ENCODE peak calls at places on chromosomes 12 and 14, in six cellular contexts. One of them, this sample, is unnamed.

GRCh38 chr12:111757361-111758119 is 9.2 kb upstream of the ALDH2 start:
- DNase-seq in cardiac fibroblast: peak
- DNase-seq in EL: peak
- DNase-seq in IMR-90: peak
- DNase-seq in OCI-LY7: peak
- DNase-seq in dermis microvascular lymphatic vessel endothelial cell: no peak
- DNase-seq in this sample: peak

GRCh38 chr12:118371354-118372282 is 1.1 kb downstream of the TAOK3 start:
- DNase-seq in IMR-90: no peak
- DNase-seq in EL: peak
- DNase-seq in dermis microvascular lymphatic vessel endothelial cell: no peak
- DNase-seq in cardiac fibroblast: no peak
- DNase-seq in OCI-LY7: no peak
- DNase-seq in this sample: no peak

GRCh38 chr12:116068371-116068770 is 209.1 kb downstream of the MED13L start:
- DNase-seq in OCI-LY7: no peak
- DNase-seq in IMR-90: no peak
- DNase-seq in EL: no peak
- DNase-seq in dermis microvascular lymphatic vessel endothelial cell: no peak
- DNase-seq in cardiac fibroblast: no peak
- DNase-seq in this sample: no peak

GRCh38 chr14:104448321-104448720 is 131.2 kb upstream of the C14orf180 start:
- DNase-seq in OCI-LY7: no peak
- DNase-seq in EL: no peak
- DNase-seq in dermis microvascular lymphatic vessel endothelial cell: no peak
- DNase-seq in cardiac fibroblast: no peak
- DNase-seq in IMR-90: no peak
- DNase-seq in this sample: no peak

GRCh38 chr14:63632932-63633514 is 8.6 kb downstream of the WDR89 start:
- DNase-seq in OCI-LY7: peak
- DNase-seq in dermis microvascular lymphatic vessel endothelial cell: peak
- DNase-seq in IMR-90: peak
- DNase-seq in cardiac fibroblast: peak
- DNase-seq in EL: peak
- DNase-seq in this sample: peak

GRCh38 chr14:90816686-90817436 is 631 bp upstream of the TTC7B start:
- DNase-seq in IMR-90: no peak
- DNase-seq in dermis microvascular lymphatic vessel endothelial cell: no peak
- DNase-seq in EL: no peak
- DNase-seq in cardiac fibroblast: no peak
- DNase-seq in OCI-LY7: no peak
- DNase-seq in this sample: no peak

GRCh38 chr12:1529862-1530591 is 64.4 kb downstream of the FBXL14 start:
- DNase-seq in EL: peak
- DNase-seq in IMR-90: no peak
- DNase-seq in OCI-LY7: peak
- DNase-seq in cardiac fibroblast: no peak
- DNase-seq in dermis microvascular lymphatic vessel endothelial cell: no peak
- DNase-seq in this sample: no peak

GRCh38 chr12:57460457-57461325 is 1.1 kb downstream of the GLI1 start:
- DNase-seq in cardiac fibroblast: no peak
- DNase-seq in IMR-90: no peak
- DNase-seq in dermis microvascular lymphatic vessel endothelial cell: no peak
- DNase-seq in EL: no peak
- DNase-seq in OCI-LY7: peak
- DNase-seq in this sample: no peak

GRCh38 chr14:54902521-54903420 is at the start of gene GCH1:
- DNase-seq in EL: peak
- DNase-seq in OCI-LY7: peak
- DNase-seq in IMR-90: peak
- DNase-seq in cardiac fibroblast: peak
- DNase-seq in dermis microvascular lymphatic vessel endothelial cell: no peak
- DNase-seq in this sample: peak

GRCh38 chr12:50728417-50728816 is 35.5 kb upstream of the ATF1 start:
- DNase-seq in IMR-90: no peak
- DNase-seq in cardiac fibroblast: no peak
- DNase-seq in EL: no peak
- DNase-seq in dermis microvascular lymphatic vessel endothelial cell: no peak
- DNase-seq in OCI-LY7: no peak
- DNase-seq in this sample: no peak

GRCh38 chr12:31117203-31118011 is 43.7 kb downstream of the DDX11 start:
- DNase-seq in EL: peak
- DNase-seq in OCI-LY7: peak
- DNase-seq in cardiac fibroblast: peak
- DNase-seq in dermis microvascular lymphatic vessel endothelial cell: no peak
- DNase-seq in IMR-90: peak
- DNase-seq in this sample: peak

GRCh38 chr12:4267904-4268548 is 5.5 kb upstream of the CCND2 start:
- DNase-seq in OCI-LY7: no peak
- DNase-seq in dermis microvascular lymphatic vessel endothelial cell: no peak
- DNase-seq in IMR-90: no peak
- DNase-seq in cardiac fibroblast: peak
- DNase-seq in EL: no peak
- DNase-seq in this sample: no peak

GRCh38 chr12:64459388-64460024 is 7.6 kb downstream of the TBK1 start:
- DNase-seq in OCI-LY7: no peak
- DNase-seq in EL: no peak
- DNase-seq in cardiac fibroblast: peak
- DNase-seq in dermis microvascular lymphatic vessel endothelial cell: no peak
- DNase-seq in IMR-90: no peak
- DNase-seq in this sample: peak

GRCh38 chr12:95802482-95803264 is 12.1 kb upstream of the NTN4 start:
- DNase-seq in OCI-LY7: no peak
- DNase-seq in IMR-90: peak
- DNase-seq in dermis microvascular lymphatic vessel endothelial cell: no peak
- DNase-seq in EL: peak
- DNase-seq in cardiac fibroblast: peak
- DNase-seq in this sample: peak

GRCh38 chr12:65123435-65124063 is 2.4 kb upstream of the WIF1 start:
- DNase-seq in EL: peak
- DNase-seq in cardiac fibroblast: peak
- DNase-seq in IMR-90: peak
- DNase-seq in OCI-LY7: peak
- DNase-seq in dermis microvascular lymphatic vessel endothelial cell: peak
- DNase-seq in this sample: peak

GRCh38 chr14:63854330-63854729 is 1.5 kb downstream of the SYNE2 start:
- DNase-seq in dermis microvascular lymphatic vessel endothelial cell: no peak
- DNase-seq in OCI-LY7: no peak
- DNase-seq in IMR-90: no peak
- DNase-seq in cardiac fibroblast: no peak
- DNase-seq in EL: no peak
- DNase-seq in this sample: no peak

GRCh38 chr14:71372411-71372838 is 465.2 kb downstream of the PCNX1 start:
- DNase-seq in OCI-LY7: no peak
- DNase-seq in dermis microvascular lymphatic vessel endothelial cell: no peak
- DNase-seq in cardiac fibroblast: peak
- DNase-seq in IMR-90: peak
- DNase-seq in EL: peak
- DNase-seq in this sample: peak

GRCh38 chr14:100717371-100717770 is 9.3 kb upstream of the DLK1 start:
- DNase-seq in cardiac fibroblast: no peak
- DNase-seq in IMR-90: no peak
- DNase-seq in EL: no peak
- DNase-seq in dermis microvascular lymphatic vessel endothelial cell: no peak
- DNase-seq in OCI-LY7: no peak
- DNase-seq in this sample: no peak

GRCh38 chr14:64733899-64734298 is 29.7 kb downstream of the PLEKHG3 start:
- DNase-seq in IMR-90: no peak
- DNase-seq in cardiac fibroblast: no peak
- DNase-seq in OCI-LY7: no peak
- DNase-seq in EL: no peak
- DNase-seq in dermis microvascular lymphatic vessel endothelial cell: no peak
- DNase-seq in this sample: no peak

GRCh38 chr14:105075364-105076295 is 10.4 kb upstream of the GPR132 start:
- DNase-seq in cardiac fibroblast: no peak
- DNase-seq in OCI-LY7: no peak
- DNase-seq in EL: peak
- DNase-seq in IMR-90: peak
- DNase-seq in dermis microvascular lymphatic vessel endothelial cell: no peak
- DNase-seq in this sample: peak

GRCh38 chr14:105026789-105027563 is 6.1 kb upstream of the CDCA4 start:
- DNase-seq in OCI-LY7: peak
- DNase-seq in IMR-90: peak
- DNase-seq in EL: peak
- DNase-seq in cardiac fibroblast: peak
- DNase-seq in dermis microvascular lymphatic vessel endothelial cell: peak
- DNase-seq in this sample: no peak

GRCh38 chr12:88111074-88111652 is 30.7 kb downstream of the CEP290 start:
- DNase-seq in cardiac fibroblast: peak
- DNase-seq in IMR-90: peak
- DNase-seq in EL: peak
- DNase-seq in dermis microvascular lymphatic vessel endothelial cell: peak
- DNase-seq in OCI-LY7: peak
- DNase-seq in this sample: peak

GRCh38 chr12:94157891-94158495 is 9.6 kb downstream of the PLXNC1 start:
- DNase-seq in dermis microvascular lymphatic vessel endothelial cell: no peak
- DNase-seq in cardiac fibroblast: no peak
- DNase-seq in IMR-90: no peak
- DNase-seq in EL: no peak
- DNase-seq in OCI-LY7: peak
- DNase-seq in this sample: no peak

GRCh38 chr14:61025239-61026223 is 44.5 kb downstream of the SLC38A6 start:
- DNase-seq in IMR-90: peak
- DNase-seq in cardiac fibroblast: peak
- DNase-seq in EL: peak
- DNase-seq in OCI-LY7: peak
- DNase-seq in dermis microvascular lymphatic vessel endothelial cell: peak
- DNase-seq in this sample: peak

GRCh38 chr12:95848575-95849388 is 10.0 kb upstream of the SNRPF start:
- DNase-seq in EL: peak
- DNase-seq in OCI-LY7: peak
- DNase-seq in IMR-90: peak
- DNase-seq in dermis microvascular lymphatic vessel endothelial cell: peak
- DNase-seq in cardiac fibroblast: peak
- DNase-seq in this sample: peak

GRCh38 chr12:79689477-79690155 is 1.1 kb downstream of the PAWR start:
- DNase-seq in EL: peak
- DNase-seq in OCI-LY7: peak
- DNase-seq in dermis microvascular lymphatic vessel endothelial cell: peak
- DNase-seq in IMR-90: peak
- DNase-seq in cardiac fibroblast: peak
- DNase-seq in this sample: peak

GRCh38 chr14:89892953-89893352 is 61.6 kb downstream of the EFCAB11 start:
- DNase-seq in OCI-LY7: no peak
- DNase-seq in IMR-90: no peak
- DNase-seq in cardiac fibroblast: no peak
- DNase-seq in EL: no peak
- DNase-seq in dermis microvascular lymphatic vessel endothelial cell: no peak
- DNase-seq in this sample: no peak

GRCh38 chr14:103158688-103159087 is 35.4 kb downstream of the TNFAIP2 start:
- DNase-seq in EL: no peak
- DNase-seq in dermis microvascular lymphatic vessel endothelial cell: no peak
- DNase-seq in OCI-LY7: no peak
- DNase-seq in IMR-90: no peak
- DNase-seq in cardiac fibroblast: no peak
- DNase-seq in this sample: no peak

GRCh38 chr14:97833291-97833690 is 1036.1 kb downstream of the VRK1 start:
- DNase-seq in EL: no peak
- DNase-seq in IMR-90: no peak
- DNase-seq in OCI-LY7: no peak
- DNase-seq in dermis microvascular lymphatic vessel endothelial cell: no peak
- DNase-seq in cardiac fibroblast: no peak
- DNase-seq in this sample: no peak

GRCh38 chr12:115044073-115044472 is 360.1 kb upstream of the TBX3 start:
- DNase-seq in dermis microvascular lymphatic vessel endothelial cell: no peak
- DNase-seq in EL: no peak
- DNase-seq in cardiac fibroblast: peak
- DNase-seq in OCI-LY7: no peak
- DNase-seq in IMR-90: peak
- DNase-seq in this sample: no peak

GRCh38 chr12:14618990-14619389 is 51.3 kb upstream of the PLBD1 start:
- DNase-seq in cardiac fibroblast: peak
- DNase-seq in dermis microvascular lymphatic vessel endothelial cell: no peak
- DNase-seq in EL: peak
- DNase-seq in OCI-LY7: peak
- DNase-seq in IMR-90: peak
- DNase-seq in this sample: peak

GRCh38 chr12:101925352-101925751 is 48.0 kb downstream of the DRAM1 start:
- DNase-seq in OCI-LY7: no peak
- DNase-seq in EL: peak
- DNase-seq in IMR-90: peak
- DNase-seq in cardiac fibroblast: peak
- DNase-seq in dermis microvascular lymphatic vessel endothelial cell: no peak
- DNase-seq in this sample: peak

GRCh38 chr12:40192704-40193255 is 32.0 kb upstream of the LRRK2 start:
- DNase-seq in OCI-LY7: peak
- DNase-seq in EL: no peak
- DNase-seq in cardiac fibroblast: no peak
- DNase-seq in dermis microvascular lymphatic vessel endothelial cell: no peak
- DNase-seq in IMR-90: no peak
- DNase-seq in this sample: no peak

GRCh38 chr14:76113691-76114090 is 38.0 kb upstream of the GPATCH2L start:
- DNase-seq in dermis microvascular lymphatic vessel endothelial cell: no peak
- DNase-seq in EL: no peak
- DNase-seq in IMR-90: no peak
- DNase-seq in cardiac fibroblast: no peak
- DNase-seq in OCI-LY7: no peak
- DNase-seq in this sample: no peak

GRCh38 chr12:57846285-57846576 is 298 bp downstream of the CTDSP2 start:
- DNase-seq in EL: no peak
- DNase-seq in dermis microvascular lymphatic vessel endothelial cell: no peak
- DNase-seq in OCI-LY7: peak
- DNase-seq in IMR-90: no peak
- DNase-seq in cardiac fibroblast: no peak
- DNase-seq in this sample: no peak